ENCODE peak calls at places on chromosome 10, in seven cellular contexts. W is testis, K is hepatocyte, C is spleen, L is ascending aorta, I is cardiac muscle cell, G is fibroblast of lung. F is an unnamed sample. For H3K4me1, the result is how much of the 10 kb centered on the place peaks cover.

GRCh38 chr10:121792198-121792597 is 135.6 kb downstream of the ATE1 start:
- DNase-seq in W (no peak), K (no peak), C (no peak), L (no peak), I (peak), G (peak), F (no peak)

GRCh38 chr10:26441491-26442214 is 3.5 kb downstream of the APBB1IP start:
- DNase-seq in W (no peak), K (no peak), C (no peak), L (no peak), I (no peak), G (no peak), F (no peak)

GRCh38 chr10:93131956-93132355 is 58.3 kb downstream of the CYP26A1 start:
- DNase-seq in W (no peak), K (no peak), C (no peak), L (no peak), I (no peak), G (no peak), F (peak)

GRCh38 chr10:104574470-104575213 is 66.4 kb upstream of the SORCS3 start:
- DNase-seq in W (no peak), K (no peak), C (no peak), L (no peak), I (no peak), G (no peak), F (no peak)

GRCh38 chr10:71260622-71261325 is 48.4 kb downstream of the UNC5B start:
- DNase-seq in W (peak), K (peak), C (no peak), L (peak), I (peak), G (peak), F (no peak)

GRCh38 chr10:125114761-125115391 is 45.5 kb downstream of the CTBP2 start:
- DNase-seq in W (no peak), K (no peak), C (no peak), L (no peak), I (peak), G (no peak), F (no peak)

GRCh38 chr10:124652701-124653100 is 91.5 kb downstream of the FAM53B start:
- DNase-seq in W (no peak), K (no peak), C (peak), L (no peak), I (no peak), G (no peak), F (no peak)

GRCh38 chr10:126156012-126156411 is 232.3 kb downstream of the ADAM12 start:
- DNase-seq in W (no peak), K (no peak), C (no peak), L (no peak), I (no peak), G (no peak), F (no peak)

GRCh38 chr10:70656489-70656888 is 15.8 kb upstream of the ADAMTS14 start:
- DNase-seq in W (no peak), K (peak), C (no peak), L (no peak), I (peak), G (peak), F (no peak)

GRCh38 chr10:73553726-73554125 is 37.4 kb downstream of the USP54 start:
- DNase-seq in W (no peak), K (no peak), C (no peak), L (no peak), I (no peak), G (no peak), F (no peak)

GRCh38 chr10:33819206-33819605 is 484.7 kb upstream of the NRP1 start:
- DNase-seq in W (no peak), K (no peak), C (no peak), L (no peak), I (no peak), G (no peak), F (no peak)

GRCh38 chr10:1358860-1359598 is 302.8 kb downstream of the WDR37 start:
- DNase-seq in W (no peak), K (no peak), C (no peak), L (no peak), I (no peak), G (no peak), F (no peak)

GRCh38 chr10:95505084-95505610 is 56.0 kb downstream of the SORBS1 start:
- DNase-seq in W (no peak), K (no peak), C (no peak), L (peak), I (no peak), G (no peak), F (no peak)

GRCh38 chr10:5442056-5442989 is 30.0 kb downstream of the NET1 start:
- DNase-seq in W (peak), K (peak), C (no peak), L (no peak), I (peak), G (peak), F (peak)

GRCh38 chr10:34830527-34830926 is 15.4 kb upstream of the PARD3 start:
- DNase-seq in W (no peak), K (no peak), C (no peak), L (no peak), I (no peak), G (no peak), F (no peak)

GRCh38 chr10:34710391-34710751 is 104.7 kb downstream of the PARD3 start:
- DNase-seq in W (no peak), K (no peak), C (no peak), L (no peak), I (peak), G (peak), F (no peak)

GRCh38 chr10:130554701-130555410 is 418.7 kb downstream of the GLRX3 start:
- DNase-seq in W (no peak), K (no peak), C (no peak), L (no peak), I (no peak), G (no peak), F (no peak)

GRCh38 chr10:77114181-77114821 is 523.3 kb downstream of the KCNMA1 start:
- DNase-seq in W (no peak), K (no peak), C (no peak), L (no peak), I (no peak), G (no peak), F (no peak)

GRCh38 chr10:132078746-132079345 is 13.1 kb downstream of the JAKMIP3 start:
- DNase-seq in W (no peak), K (peak), C (no peak), L (no peak), I (no peak), G (no peak), F (no peak)

GRCh38 chr10:3099291-3100092 is 32.1 kb downstream of the PFKP start:
- DNase-seq in W (no peak), K (peak), C (no peak), L (peak), I (peak), G (peak), F (no peak)

GRCh38 chr10:7705341-7705740 is 2.2 kb downstream of the ITIH2 start:
- DNase-seq in W (no peak), K (no peak), C (no peak), L (no peak), I (no peak), G (no peak), F (no peak)

GRCh38 chr10:17229016-17229716 is 1.1 kb downstream of the VIM start:
- DNase-seq in W (peak), K (peak), C (peak), L (peak), I (peak), G (peak), F (peak)

GRCh38 chr10:133444342-133445267 is 9.1 kb upstream of the SCART1 start:
- DNase-seq in W (no peak), K (no peak), C (no peak), L (no peak), I (no peak), G (no peak), F (no peak)

GRCh38 chr10:90167174-90168064 is 466.0 kb downstream of the KIF20B start:
- DNase-seq in W (no peak), K (no peak), C (no peak), L (no peak), I (peak), G (peak), F (no peak)

GRCh38 chr10:44513592-44513991 is 128.7 kb upstream of the CXCL12 start:
- DNase-seq in W (no peak), K (no peak), C (no peak), L (no peak), I (peak), G (peak), F (no peak)

GRCh38 chr10:114389429-114389828 is 14.9 kb downstream of the AFAP1L2 start:
- DNase-seq in W (no peak), K (no peak), C (no peak), L (peak), I (peak), G (peak), F (no peak)

GRCh38 chr10:93274419-93274818 is 200.7 kb downstream of the CYP26A1 start:
- DNase-seq in W (no peak), K (no peak), C (no peak), L (no peak), I (no peak), G (no peak), F (no peak)

GRCh38 chr10:117448840-117449239 is 73.6 kb upstream of the PDZD8 start:
- DNase-seq in W (no peak), K (no peak), C (peak), L (no peak), I (no peak), G (no peak), F (no peak)

GRCh38 chr10:88851706-88852105 is at the start of gene ANKRD22:
- DNase-seq in W (no peak), K (peak), C (no peak), L (no peak), I (peak), G (peak), F (peak)

GRCh38 chr10:71631007-71631859 is 88.3 kb downstream of the C10orf105 start:
- DNase-seq in W (no peak), K (no peak), C (no peak), L (no peak), I (no peak), G (no peak), F (no peak)

GRCh38 chr10:70053212-70053895 is 708 bp downstream of the MACROH2A2 start:
- DNase-seq in W (no peak), K (peak), C (no peak), L (no peak), I (peak), G (no peak), F (peak)

GRCh38 chr10:117364121-117364960 is 10.9 kb downstream of the PDZD8 start:
- DNase-seq in W (no peak), K (no peak), C (no peak), L (no peak), I (peak), G (peak), F (no peak)

GRCh38 chr10:110420401-110421193 is 77.1 kb upstream of the DUSP5 start:
- DNase-seq in W (peak), K (no peak), C (no peak), L (no peak), I (peak), G (peak), F (peak)

DNA sequence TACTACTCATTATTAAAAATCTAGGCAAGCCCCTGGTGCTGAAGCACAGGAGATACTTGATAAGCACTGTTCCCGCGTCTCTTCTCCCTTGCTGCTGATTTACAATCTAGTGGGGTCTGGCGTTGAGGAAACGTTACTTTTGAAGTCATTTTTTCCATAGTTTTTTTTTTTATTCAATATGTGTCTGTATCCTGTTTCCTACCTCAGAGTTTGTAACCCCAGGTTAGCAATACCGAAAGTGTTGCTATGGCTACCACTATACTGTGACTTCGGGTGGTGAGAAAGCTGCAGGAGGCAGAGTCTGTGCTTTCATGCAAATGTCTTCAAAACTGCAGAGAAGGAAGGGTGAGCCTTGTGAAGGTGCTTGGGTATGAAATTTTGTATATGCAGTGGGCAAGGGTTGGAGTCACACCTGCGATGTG is 458.8 kb upstream of the GHITM start:
- DNase-seq in W (no peak), K (no peak), C (no peak), L (no peak), I (no peak), G (no peak), F (no peak)
- H3K4me3 ChIP-seq in W (no peak), K (no peak), C (no peak), L (no peak), I (no peak), G (no peak), F (no peak)

DNA sequence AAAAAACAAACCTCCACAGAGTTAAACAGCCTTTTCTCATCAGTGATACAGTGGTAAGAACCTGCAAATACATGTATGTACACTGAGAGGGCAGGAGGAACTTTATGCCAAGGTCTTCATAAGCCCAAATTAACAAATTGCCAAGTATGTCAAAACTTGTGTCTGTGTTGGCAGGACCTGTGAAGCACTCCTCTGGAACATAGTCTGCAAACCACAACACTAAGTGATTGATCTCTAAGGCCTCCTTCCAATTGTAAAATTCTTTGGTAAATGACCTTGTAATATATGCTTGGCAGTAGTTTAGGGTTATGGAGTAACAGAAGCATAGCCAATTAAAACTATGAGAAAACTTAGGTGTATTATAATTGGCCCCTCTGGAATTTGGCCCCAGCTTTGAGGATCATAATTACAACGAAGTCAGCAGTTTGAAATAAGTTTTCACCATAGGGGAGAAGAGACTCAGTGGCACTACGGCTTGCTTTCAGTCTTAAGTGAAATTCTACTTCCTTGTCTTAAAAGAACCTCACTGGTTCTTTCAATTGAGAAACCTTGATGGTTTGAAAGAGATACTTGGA is 57.5 kb downstream of the CNNM2 start:
- DNase-seq in W (no peak), K (no peak), C (no peak), L (no peak), I (no peak), G (no peak), F (no peak)
- TF ChIP-seq CTCF in W (no peak), K (no peak), C (no peak), L (no peak), I (no peak), G (no peak), F (no peak)

DNA sequence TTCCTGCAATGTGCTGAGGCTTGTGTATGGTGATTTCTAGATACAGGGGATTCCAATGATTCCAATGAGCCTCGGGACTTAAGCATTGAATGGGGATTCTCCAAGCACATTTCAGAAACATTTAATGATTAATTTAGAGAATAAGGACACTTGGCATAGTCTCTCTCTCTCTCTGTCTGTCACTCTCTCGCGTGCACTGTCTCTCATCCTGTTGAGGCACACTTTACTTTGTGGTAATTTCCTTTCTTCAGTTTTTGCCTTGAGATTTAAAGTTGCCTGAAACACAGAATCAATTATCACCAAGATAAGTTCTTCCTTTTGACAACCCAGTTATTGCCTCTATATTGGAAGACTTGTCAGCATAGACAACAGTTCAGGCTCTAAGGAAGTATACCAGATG is 131.6 kb downstream of the ARID5B start:
- DNase-seq in W (no peak), K (no peak), C (no peak), L (no peak), I (no peak), G (no peak), F (no peak)
- H3K4me1 ChIP-seq in W (under half), K (under half), C (under half), L (under half), I (under half), G (under half), F (under half)

GRCh38 chr10:58028597-58029366 is 238.9 kb downstream of the IPMK start:
- DNase-seq in W (no peak), K (no peak), C (no peak), L (no peak), I (peak), G (peak), F (no peak)

GRCh38 chr10:58027431-58027830 is 240.3 kb downstream of the IPMK start:
- DNase-seq in W (no peak), K (no peak), C (no peak), L (no peak), I (no peak), G (no peak), F (no peak)

GRCh38 chr10:58019863-58020537 is 247.7 kb downstream of the IPMK start:
- DNase-seq in W (no peak), K (no peak), C (no peak), L (no peak), I (no peak), G (no peak), F (no peak)

GRCh38 chr10:58026036-58026435 is 241.7 kb downstream of the IPMK start:
- DNase-seq in W (no peak), K (no peak), C (no peak), L (no peak), I (no peak), G (no peak), F (no peak)

DNA sequence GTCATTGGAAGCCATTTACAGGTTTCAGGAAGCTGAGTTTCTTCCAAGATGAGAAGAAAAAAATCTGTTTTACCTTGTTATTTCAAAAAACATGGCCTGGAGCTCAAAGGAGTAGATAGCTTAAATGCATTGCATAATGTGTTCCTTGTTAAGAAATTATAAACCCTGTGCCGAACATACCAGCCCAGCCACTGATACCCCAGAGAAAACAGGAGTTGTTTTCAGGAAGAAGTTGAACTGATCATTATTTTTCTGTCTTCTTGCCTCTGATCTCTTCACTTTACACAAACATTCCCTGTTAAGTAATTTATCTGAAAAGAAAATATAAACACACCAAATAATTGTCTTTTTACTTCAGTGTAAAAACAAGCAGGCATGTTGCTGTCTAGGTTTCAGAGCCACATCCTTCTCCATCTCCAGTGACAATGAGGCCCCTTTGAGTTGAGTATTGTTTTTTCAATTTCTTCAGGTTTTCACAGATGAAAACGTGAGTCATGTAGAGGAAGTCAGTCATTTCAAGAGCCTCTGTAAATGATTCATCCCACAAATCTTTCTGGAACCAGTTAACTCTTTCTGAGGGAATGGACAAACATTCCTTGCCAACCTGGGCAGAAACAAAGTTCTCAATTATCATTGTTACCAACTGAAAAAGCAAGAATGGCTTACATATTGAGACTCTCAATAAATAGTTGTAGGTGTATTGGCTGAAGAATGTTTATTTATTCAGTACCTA is 244.2 kb downstream of the IPMK start:
- DNase-seq in W (no peak), K (peak), C (no peak), L (no peak), I (peak), G (peak), F (no peak)
- H3K4me3 ChIP-seq in W (no peak), K (no peak), C (no peak), L (no peak), I (no peak), G (no peak), F (no peak)

GRCh38 chr10:80202934-80203834 is 2.2 kb downstream of the ANXA11 start:
- DNase-seq in W (peak), K (peak), C (peak), L (peak), I (peak), G (peak), F (peak)
- TF ChIP-seq CTCF in W (no peak), K (peak), C (peak), L (peak), I (peak), G (peak), F (no peak)